ENCODE peak calls at places on chromosomes 12 and 14, in ten cellular contexts. X, H, T, L, Y, F, Q, Z, M and V are unnamed samples.

GRCh38 chr12:128120035-128120434 is 146.9 kb upstream of the TMEM132C start:
- DNase-seq in X (no peak), H (no peak), T (no peak), L (no peak), Y (no peak), F (no peak), Q (no peak), Z (no peak), M (no peak), V (no peak)

GRCh38 chr12:54560374-54560858 is 11.0 kb downstream of the PDE1B start:
- DNase-seq in X (no peak), H (peak; percentile 72), T (no peak), L (peak; percentile 43), Y (peak; percentile 94), F (peak; percentile 98), Q (peak; percentile 83), Z (peak; percentile 93), M (peak; percentile 87), V (peak; percentile 97)

GRCh38 chr12:54452628-54453027 is 20.8 kb downstream of the GTSF1 start:
- DNase-seq in X (no peak), H (no peak), T (no peak), L (no peak), Y (no peak), F (peak; percentile 71), Q (no peak), Z (no peak), M (no peak), V (no peak)

GRCh38 chr12:29552324-29552927 is 54.9 kb upstream of the OVCH1 start:
- DNase-seq in X (no peak), H (no peak), T (peak; percentile 74), L (peak; percentile 36), Y (peak; percentile 80), F (peak; percentile 93), Q (peak; percentile 69), Z (peak; percentile 39), M (peak; percentile 74), V (peak; percentile 87)

GRCh38 chr14:105315211-105315721 is 718 bp downstream of the PACS2 start:
- DNase-seq in X (peak; percentile 82), H (no peak), T (peak; percentile 32), L (peak; percentile 33), Y (no peak), F (peak; percentile 83), Q (peak; percentile 66), Z (peak; percentile 12), M (peak; percentile 44), V (peak; percentile 90)

GRCh38 chr12:16568873-16569272 is 37.1 kb downstream of the LMO3 start:
- DNase-seq in X (no peak), H (no peak), T (no peak), L (no peak), Y (no peak), F (no peak), Q (no peak), Z (no peak), M (no peak), V (no peak)

GRCh38 chr12:47990351-47991105 is 13.7 kb downstream of the COL2A1 start:
- DNase-seq in X (no peak), H (no peak), T (no peak), L (peak; percentile 2), Y (no peak), F (no peak), Q (no peak), Z (no peak), M (no peak), V (peak; percentile 76)

GRCh38 chr12:47226199-47226598 is 146.4 kb upstream of the AMIGO2 start:
- DNase-seq in X (no peak), H (no peak), T (no peak), L (no peak), Y (no peak), F (no peak), Q (no peak), Z (no peak), M (no peak), V (no peak)

GRCh38 chr12:115998789-115999478 is 278.6 kb downstream of the MED13L start:
- DNase-seq in X (no peak), H (no peak), T (no peak), L (peak; percentile 22), Y (no peak), F (no peak), Q (no peak), Z (no peak), M (no peak), V (no peak)

GRCh38 chr12:121331268-121331667 is 20.9 kb downstream of the ANAPC5 start:
- DNase-seq in X (no peak), H (no peak), T (no peak), L (no peak), Y (no peak), F (no peak), Q (no peak), Z (no peak), M (no peak), V (no peak)

GRCh38 chr12:24015771-24016170 is 66.3 kb upstream of the SOX5 start:
- DNase-seq in X (no peak), H (no peak), T (no peak), L (no peak), Y (no peak), F (no peak), Q (no peak), Z (no peak), M (no peak), V (no peak)

GRCh38 chr12:93883436-93884154 is 206.4 kb downstream of the CRADD start:
- DNase-seq in X (no peak), H (no peak), T (no peak), L (peak; percentile 89), Y (no peak), F (no peak), Q (no peak), Z (no peak), M (no peak), V (no peak)

GRCh38 chr14:74240794-74241610 is 1.8 kb downstream of the VSX2 start:
- DNase-seq in X (no peak), H (no peak), T (no peak), L (no peak), Y (no peak), F (peak; percentile 81), Q (no peak), Z (no peak), M (no peak), V (no peak)

GRCh38 chr12:955923-956322 is 6.4 kb upstream of the RAD52 start:
- DNase-seq in X (no peak), H (no peak), T (no peak), L (no peak), Y (no peak), F (no peak), Q (no peak), Z (no peak), M (no peak), V (no peak)

GRCh38 chr12:108731105-108731865 is at the start of gene CORO1C:
- DNase-seq in X (peak; percentile 94), H (peak; percentile 92), T (peak; percentile 85), L (peak; percentile 88), Y (peak; percentile 99), F (peak; percentile 100), Q (peak; percentile 99), Z (peak; percentile 94), M (peak; percentile 97), V (peak; percentile 99)

GRCh38 chr12:24494401-24494800 is 454.5 kb downstream of the BCAT1 start:
- DNase-seq in X (no peak), H (no peak), T (no peak), L (peak; percentile 68), Y (no peak), F (no peak), Q (no peak), Z (no peak), M (no peak), V (no peak)

GRCh38 chr12:47757360-47757839 is 1.3 kb downstream of the RAPGEF3 start:
- DNase-seq in X (no peak), H (no peak), T (no peak), L (no peak), Y (no peak), F (no peak), Q (no peak), Z (no peak), M (no peak), V (no peak)

GRCh38 chr12:108629156-108629555 is 4.5 kb downstream of the SELPLG start:
- DNase-seq in X (no peak), H (no peak), T (no peak), L (no peak), Y (no peak), F (no peak), Q (peak; percentile 8), Z (no peak), M (no peak), V (peak; percentile 82)

GRCh38 chr14:85534435-85534834 is 4.5 kb downstream of the FLRT2 start:
- DNase-seq in X (no peak), H (no peak), T (no peak), L (no peak), Y (no peak), F (peak; percentile 62), Q (no peak), Z (peak; percentile 10), M (no peak), V (no peak)

GRCh38 chr12:71208053-71208685 is 50.4 kb upstream of the TSPAN8 start:
- DNase-seq in X (no peak), H (no peak), T (no peak), L (no peak), Y (no peak), F (no peak), Q (no peak), Z (no peak), M (no peak), V (no peak)